ENCODE peak calls at places on chromosomes 13 and 19, in seven cellular contexts. G is body of pancreas, L is A549, V is uterus, F is GM12892, O is sigmoid colon, C is ovary. N is an unnamed sample.

GRCh38 chr13:50104493-50104892 is 89.2 kb downstream of the KCNRG start:
- DNase-seq in C (no peak), G (no peak), F (no peak), O (no peak), V (no peak), L (no peak), N (no peak)

GRCh38 chr19:41863209-41863931 is 3.3 kb downstream of the RPS19 start:
- DNase-seq in C (no peak), V (no peak), F (no peak), O (no peak), G (no peak), L (no peak), N (no peak)

GRCh38 chr13:78147905-78148304 is 229.3 kb upstream of the EDNRB start:
- DNase-seq in V (no peak), G (no peak), L (peak), F (no peak), O (no peak), C (no peak), N (no peak)

GRCh38 chr13:60143775-60144174 is 20.0 kb downstream of the DIAPH3 start:
- DNase-seq in F (no peak), V (no peak), L (no peak), G (no peak), C (no peak), O (no peak), N (no peak)

GRCh38 chr13:112072531-112073244 is 5.7 kb downstream of the SOX1 start:
- DNase-seq in G (no peak), L (no peak), V (no peak), C (no peak), O (no peak), F (no peak), N (peak)

GRCh38 chr13:29688193-29688592 is 92.7 kb upstream of the SLC7A1 start:
- DNase-seq in V (no peak), C (no peak), L (no peak), O (no peak), F (no peak), G (no peak), N (no peak)

GRCh38 chr13:77026783-77027621 is at the start of gene FBXL3:
- DNase-seq in O (peak), F (peak), G (peak), L (peak), C (peak), V (peak), N (peak)

GRCh38 chr13:48156466-48156865 is 61.6 kb upstream of the MED4 start:
- DNase-seq in F (no peak), L (no peak), G (no peak), C (no peak), V (no peak), O (no peak), N (peak)

GRCh38 chr13:109243311-109243951 is 543.0 kb downstream of the IRS2 start:
- DNase-seq in L (peak), F (no peak), G (no peak), O (no peak), V (no peak), C (no peak), N (no peak)

GRCh38 chr13:91456837-91457236 is 58.4 kb downstream of the GPC5 start:
- DNase-seq in V (no peak), C (no peak), F (no peak), O (no peak), L (no peak), G (no peak), N (no peak)

GRCh38 chr13:80161219-80161618 is 179.7 kb downstream of the SPRY2 start:
- DNase-seq in C (no peak), O (no peak), L (no peak), G (no peak), F (no peak), V (no peak), N (no peak)

GRCh38 chr19:5103061-5103701 is 134.3 kb downstream of the KDM4B start:
- DNase-seq in O (peak), C (no peak), F (no peak), G (peak), L (no peak), V (peak), N (no peak)

GRCh38 chr13:37429976-37430375 is 168.6 kb downstream of the POSTN start:
- DNase-seq in L (no peak), O (no peak), V (no peak), G (no peak), C (no peak), F (no peak), N (no peak)

GRCh38 chr19:9075064-9075964 is 11.5 kb upstream of the OR1M1 start:
- DNase-seq in L (peak), F (no peak), C (peak), O (peak), V (peak), G (peak), N (no peak)

GRCh38 chr13:113041821-113042335 is 63.7 kb upstream of the F7 start:
- DNase-seq in F (no peak), V (no peak), G (no peak), L (no peak), O (no peak), C (no peak), N (no peak)

GRCh38 chr13:24131749-24132148 is 28.8 kb upstream of the SPATA13 start:
- DNase-seq in G (no peak), V (no peak), C (no peak), L (no peak), F (no peak), O (no peak), N (no peak)

GRCh38 chr19:42166336-42166735 is 34.1 kb upstream of the POU2F2 start:
- DNase-seq in V (no peak), O (no peak), G (no peak), L (no peak), C (no peak), F (no peak), N (no peak)

GRCh38 chr19:15091918-15092753 is 10.1 kb downstream of the OR1I1 start:
- DNase-seq in O (peak), L (peak), C (no peak), G (peak), V (peak), F (peak), N (no peak)

GRCh38 chr13:94352057-94352456 is 127.4 kb downstream of the DCT start:
- DNase-seq in F (no peak), L (no peak), G (no peak), O (no peak), C (no peak), V (no peak), N (no peak)

GRCh38 chr13:24670927-24671326 is 9.3 kb upstream of the ATP12A start:
- DNase-seq in L (peak), C (no peak), O (no peak), G (peak), F (no peak), V (no peak), N (no peak)

GRCh38 chr19:15544970-15545369 is 36.6 kb downstream of the CYP4F22 start:
- DNase-seq in L (no peak), V (no peak), G (no peak), C (no peak), F (no peak), O (no peak), N (no peak)

GRCh38 chr13:26721251-26721939 is 39.2 kb downstream of the GPR12 start:
- DNase-seq in L (peak), G (no peak), O (no peak), C (no peak), V (no peak), F (no peak), N (no peak)

GRCh38 chr13:78317030-78317429 is 286.3 kb downstream of the POU4F1 start:
- DNase-seq in O (no peak), C (no peak), F (no peak), V (no peak), L (no peak), G (no peak), N (no peak)

GRCh38 chr19:38233740-38234251 is 9.8 kb upstream of the DPF1 start:
- DNase-seq in G (peak), L (peak), O (peak), C (no peak), F (peak), V (peak), N (no peak)

GRCh38 chr13:76638882-76639281 is 247.3 kb downstream of the KCTD12 start:
- DNase-seq in G (no peak), L (no peak), V (no peak), F (no peak), C (no peak), O (no peak), N (no peak)

GRCh38 chr13:42113478-42113877 is 65.0 kb downstream of the DGKH start:
- DNase-seq in L (no peak), O (no peak), G (no peak), F (no peak), C (no peak), V (no peak), N (no peak)

GRCh38 chr13:49026851-49027250 is 51.1 kb downstream of the FNDC3A start:
- DNase-seq in O (no peak), V (no peak), G (no peak), F (no peak), L (no peak), C (no peak), N (no peak)

GRCh38 chr13:26707122-26708006 is 53.2 kb downstream of the GPR12 start:
- DNase-seq in O (no peak), F (no peak), C (no peak), G (peak), L (peak), V (no peak), N (no peak)

GRCh38 chr19:21463449-21464105 is 41.8 kb upstream of the ZNF429 start:
- DNase-seq in F (no peak), L (no peak), C (peak), G (peak), O (no peak), V (no peak), N (no peak)

GRCh38 chr19:6047741-6048231 is 62.5 kb downstream of the RFX2 start:
- DNase-seq in F (no peak), V (no peak), L (peak), C (no peak), O (no peak), G (peak), N (no peak)

GRCh38 chr13:58300224-58300623 is 668.7 kb downstream of the PCDH17 start:
- DNase-seq in F (no peak), O (no peak), L (no peak), G (no peak), V (no peak), C (no peak), N (no peak)

GRCh38 chr19:11174336-11174735 is 18.8 kb upstream of the SPC24 start:
- DNase-seq in C (no peak), L (no peak), G (no peak), V (no peak), O (no peak), F (no peak), N (no peak)

GRCh38 chr13:27008733-27009132 is 162.9 kb downstream of the USP12 start:
- DNase-seq in G (no peak), C (no peak), V (no peak), F (no peak), O (no peak), L (no peak), N (no peak)

GRCh38 chr19:36141039-36141914 is 1.4 kb downstream of the CAPNS1 start:
- DNase-seq in L (peak), V (peak), C (peak), O (peak), F (peak), G (peak), N (peak)
- TF ChIP-seq POLR2A in L (peak), V (peak), C (peak), O (no peak), F (no peak), G (no peak), N (no peak)

GRCh38 chr19:3365447-3366103 is 808 bp upstream of the NFIC start:
- DNase-seq in L (peak), F (no peak), C (peak), O (peak), G (peak), V (peak), N (peak)

GRCh38 chr19:3367572-3368440 is 1.4 kb downstream of the NFIC start:
- DNase-seq in V (peak), O (no peak), G (peak), C (no peak), F (no peak), L (no peak), N (no peak)

GRCh38 chr19:3365093-3365446 is 1.3 kb upstream of the NFIC start:
- DNase-seq in G (no peak), F (no peak), V (no peak), O (no peak), L (no peak), C (no peak), N (no peak)

GRCh38 chr19:3366761-3367571 is 583 bp downstream of the NFIC start:
- DNase-seq in V (peak), F (peak), C (peak), G (peak), O (peak), L (no peak), N (no peak)

DNA sequence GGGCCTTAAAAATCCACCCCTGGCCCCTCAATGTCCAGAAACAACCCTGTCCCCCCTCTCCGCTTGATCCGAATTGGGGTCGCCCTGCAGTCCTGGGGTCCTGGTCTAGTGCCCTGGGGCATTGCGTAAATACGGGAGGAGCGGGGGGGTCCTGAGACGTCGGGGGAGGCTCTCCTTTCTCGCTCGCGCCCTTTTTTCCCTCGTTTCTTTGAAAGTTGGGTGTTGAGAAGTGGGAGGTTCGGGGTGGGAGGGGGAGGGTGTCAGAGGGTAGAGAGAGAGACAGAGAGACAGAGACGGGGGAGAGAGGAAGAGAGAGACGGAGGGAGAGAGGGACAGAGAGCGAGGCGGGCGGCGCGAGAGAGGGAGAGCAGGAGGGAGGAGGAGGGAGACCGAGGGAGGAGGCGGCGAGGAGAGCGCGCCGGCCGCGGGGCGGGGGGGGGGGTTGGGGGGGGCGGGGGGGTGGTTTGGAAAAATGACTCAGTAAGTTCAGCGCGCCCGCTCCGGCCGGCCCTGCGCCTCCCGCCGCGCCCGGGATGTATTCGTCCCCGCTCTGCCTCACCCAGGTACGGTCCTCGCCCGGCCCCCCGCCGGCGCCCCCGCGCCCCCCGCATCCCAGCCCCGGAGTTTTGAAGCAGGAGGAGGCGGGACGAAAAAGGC is at the start of gene NFIC:
- DNase-seq in O (peak), V (peak), F (peak), C (peak), G (peak), L (peak), N (peak)
- TF ChIP-seq POLR2A in O (no peak), V (no peak), F (no peak), C (peak), G (peak), L (no peak), N (no peak)

GRCh38 chr19:56476671-56477428 is at the start of gene ZNF667:
- DNase-seq in F (no peak), O (no peak), G (peak), C (no peak), V (no peak), L (no peak), N (no peak)

GRCh38 chr19:56476093-56476492 is 1.1 kb downstream of the ZNF667 start:
- DNase-seq in G (no peak), L (no peak), F (no peak), O (no peak), C (no peak), V (no peak), N (no peak)

GRCh38 chr19:56477429-56478338 is 539 bp upstream of the ZNF667 start:
- DNase-seq in C (peak), F (no peak), L (no peak), G (peak), O (peak), V (peak), N (peak)
- TF ChIP-seq POLR2A in C (peak), F (no peak), L (no peak), G (no peak), O (peak), V (peak), N (no peak)

DNA sequence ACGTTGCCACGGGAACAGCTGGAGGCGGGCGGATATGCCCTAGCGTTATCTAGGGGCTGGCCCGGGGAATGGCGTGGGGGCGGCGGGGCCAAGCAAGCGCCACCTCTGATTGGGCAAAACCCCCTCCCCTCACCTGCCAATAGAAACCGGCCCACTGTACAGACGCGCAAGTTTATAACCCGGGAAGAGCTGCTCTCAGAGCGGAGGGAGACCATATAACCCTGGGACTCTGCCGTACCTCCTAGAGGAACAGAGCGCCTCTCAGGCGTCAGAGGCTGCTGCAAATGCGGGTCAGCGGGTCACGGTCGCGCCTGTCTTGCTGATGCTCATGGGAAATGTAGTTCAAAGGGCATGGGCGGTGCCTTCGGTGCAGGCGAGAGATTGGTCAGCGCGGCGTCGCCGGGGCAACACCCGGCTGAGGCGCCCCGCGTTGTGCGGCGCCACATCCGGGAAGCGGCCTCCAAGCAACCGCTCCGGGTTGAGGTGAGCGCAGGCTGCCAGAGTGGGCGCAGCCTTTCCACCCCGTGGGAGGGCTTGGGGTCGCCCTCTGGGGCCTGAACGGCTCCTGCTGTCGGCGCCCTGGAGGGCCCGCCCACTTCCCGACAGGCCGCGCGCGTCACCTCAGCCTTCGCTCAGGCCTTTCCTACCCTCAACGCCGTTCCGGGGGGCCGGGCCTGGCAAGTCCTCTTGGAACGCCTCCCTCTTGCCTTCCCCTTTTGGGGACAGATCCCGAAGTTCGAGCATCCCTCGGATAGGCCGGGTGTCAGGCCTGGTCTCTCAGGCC is at the start of gene ZNF446:
- DNase-seq in V (peak), L (peak), G (peak), F (peak), C (peak), O (peak), N (peak)
- TF ChIP-seq POLR2A in V (no peak), L (peak), G (peak), F (peak), C (peak), O (peak), N (no peak)

GRCh38 chr19:13095934-13096890 is 6.4 kb downstream of the LYL1 start:
- DNase-seq in L (peak), V (peak), G (no peak), C (peak), F (no peak), O (peak), N (no peak)
- TF ChIP-seq POLR2A in L (no peak), V (no peak), G (no peak), C (no peak), F (no peak), O (no peak), N (no peak)

GRCh38 chr19:44207126-44207803 is 5.1 kb upstream of the ZNF227 start:
- DNase-seq in O (peak), G (peak), L (peak), F (peak), C (peak), V (peak), N (peak)
- TF ChIP-seq POLR2A in O (no peak), G (no peak), L (peak), F (peak), C (no peak), V (no peak), N (no peak)

GRCh38 chr19:19119325-19120237 is 18.7 kb downstream of the TMEM161A start:
- DNase-seq in L (no peak), O (no peak), C (no peak), F (no peak), G (no peak), V (no peak), N (no peak)

GRCh38 chr19:19121371-19121770 is 16.9 kb downstream of the TMEM161A start:
- DNase-seq in G (no peak), V (no peak), L (no peak), F (no peak), C (no peak), O (no peak), N (no peak)

GRCh38 chr19:19123386-19123785 is 14.9 kb downstream of the TMEM161A start:
- DNase-seq in F (no peak), C (no peak), L (no peak), G (no peak), O (no peak), V (no peak), N (no peak)

GRCh38 chr19:19122902-19123301 is 15.4 kb downstream of the TMEM161A start:
- DNase-seq in V (no peak), G (no peak), C (no peak), O (no peak), L (no peak), F (no peak), N (no peak)

GRCh38 chr19:19120308-19121156 is 17.7 kb downstream of the TMEM161A start:
- DNase-seq in V (peak), O (peak), L (peak), C (peak), G (peak), F (no peak), N (no peak)
- TF ChIP-seq POLR2A in V (no peak), O (no peak), L (no peak), C (no peak), G (no peak), F (no peak), N (no peak)

DNA sequence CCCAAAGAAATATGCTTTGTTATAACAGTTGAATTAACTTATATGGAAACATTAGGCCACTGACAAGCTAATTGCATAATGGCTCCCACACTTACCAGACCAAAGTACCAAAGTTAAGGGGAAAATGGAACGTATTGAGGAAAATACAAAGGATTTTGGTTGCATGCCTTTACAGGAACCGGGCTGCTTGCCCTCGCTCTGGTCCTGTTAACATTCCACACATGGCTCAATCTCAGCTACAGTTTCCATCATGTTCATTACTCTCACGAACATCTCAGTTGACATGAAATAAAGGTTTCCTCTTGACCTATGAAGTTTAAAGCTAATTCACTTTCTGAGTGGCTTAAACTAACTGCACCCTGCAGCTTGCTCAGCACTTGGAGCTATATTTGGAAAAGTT is 220.7 kb upstream of the RXFP2 start:
- DNase-seq in G (no peak), V (no peak), F (no peak), O (no peak), L (no peak), C (no peak), N (no peak)
- TF ChIP-seq POLR2A in G (no peak), V (no peak), F (no peak), O (no peak), L (no peak), C (no peak), N (no peak)

GRCh38 chr19:1399745-1400144 is 1.6 kb downstream of the GAMT start:
- DNase-seq in L (no peak), V (no peak), G (no peak), C (no peak), F (no peak), O (no peak), N (no peak)

GRCh38 chr19:1401138-1401888 is at the start of gene GAMT:
- DNase-seq in O (no peak), V (no peak), C (no peak), L (no peak), F (peak), G (peak), N (no peak)

GRCh38 chr19:1399079-1399478 is 2.3 kb downstream of the GAMT start:
- DNase-seq in G (no peak), F (no peak), O (no peak), C (no peak), L (no peak), V (no peak), N (no peak)

GRCh38 chr19:1401889-1402217 is 511 bp upstream of the GAMT start:
- DNase-seq in C (no peak), O (no peak), G (no peak), L (no peak), V (no peak), F (no peak), N (no peak)

GRCh38 chr19:1400281-1401137 is 833 bp downstream of the GAMT start:
- DNase-seq in V (no peak), F (peak), O (no peak), G (peak), C (peak), L (peak), N (no peak)
- TF ChIP-seq POLR2A in V (no peak), F (no peak), O (no peak), G (peak), C (no peak), L (peak), N (no peak)

N was measured in suprapubic skin.